ENCODE peak calls at places on chromosomes 3 and 15, in eight cellular contexts. X is stimulated activated naive B cell treated with anti-CD40 and anti-IgM and Interleukin-4, amounts not matched to agents 10 μg/mL and 1 μg/mL and 100 μg/mL, for 72 hours; Q is RWPE1; M is activated CD4-positive, alpha-beta T cell treated with anti-CD3 and anti-CD28 coated beads, Interleukin-2, amount 50 U/mL, for 1 hour; Y is neural crest cell; P is T-helper 1 cell; D is NCI-H1105; O is T-helper 2 cell. N is an unnamed sample.

GRCh38 chr3:117059054-117059989 is 349.7 kb downstream of the TUSC7 start:
- DNase-seq in X (no peak), Q (no peak), M (no peak), Y (no peak), P (no peak), D (peak), O (no peak), N (no peak)

GRCh38 chr15:28107111-28107893 is 8.2 kb upstream of the OCA2 start:
- DNase-seq in X (no peak), Q (no peak), M (no peak), Y (no peak), P (no peak), D (no peak), O (peak), N (no peak)

GRCh38 chr3:98962189-98962930 is 60.9 kb upstream of the DCBLD2 start:
- DNase-seq in X (no peak), Q (peak), M (no peak), Y (no peak), P (no peak), D (no peak), O (no peak), N (no peak)

GRCh38 chr15:57114070-57114469 is 195.6 kb downstream of the TCF12 start:
- DNase-seq in X (no peak), Q (no peak), M (no peak), Y (no peak), P (no peak), D (peak), O (no peak), N (no peak)

GRCh38 chr3:107753494-107753893 is 230.7 kb downstream of the BBX start:
- DNase-seq in X (peak), Q (peak), M (no peak), Y (peak), P (no peak), D (peak), O (peak), N (no peak)

GRCh38 chr3:179991104-179991503 is 45.6 kb downstream of the PEX5L start:
- DNase-seq in X (no peak), Q (no peak), M (no peak), Y (no peak), P (no peak), D (no peak), O (no peak), N (no peak)

GRCh38 chr3:71444861-71445259 is 138.7 kb downstream of the FOXP1 start:
- DNase-seq in X (no peak), Q (no peak), M (no peak), Y (no peak), P (no peak), D (no peak), O (peak), N (no peak)

GRCh38 chr15:92808611-92809063 is 91.5 kb upstream of the CHD2 start:
- DNase-seq in X (no peak), Q (no peak), M (no peak), Y (no peak), P (peak), D (no peak), O (no peak), N (no peak)

GRCh38 chr15:68789921-68790575 is 30.6 kb downstream of the ANP32A start:
- DNase-seq in X (no peak), Q (no peak), M (no peak), Y (no peak), P (no peak), D (no peak), O (no peak), N (no peak)

GRCh38 chr3:188900421-188900941 is 271.3 kb upstream of the TPRG1 start:
- DNase-seq in X (no peak), Q (peak), M (no peak), Y (no peak), P (no peak), D (no peak), O (no peak), N (no peak)

GRCh38 chr3:48851407-48851806 is 3.7 kb upstream of the PRKAR2A start:
- DNase-seq in X (no peak), Q (no peak), M (no peak), Y (peak), P (no peak), D (peak), O (no peak), N (no peak)

GRCh38 chr15:33357845-33358244 is 47.1 kb downstream of the RYR3 start:
- DNase-seq in X (no peak), Q (no peak), M (no peak), Y (no peak), P (no peak), D (no peak), O (no peak), N (no peak)

GRCh38 chr3:73419179-73419803 is 205.4 kb downstream of the PDZRN3 start:
- DNase-seq in X (no peak), Q (no peak), M (no peak), Y (no peak), P (no peak), D (no peak), O (no peak), N (no peak)

GRCh38 chr15:29101491-29101890 is 168.1 kb downstream of the NSMCE3 start:
- DNase-seq in X (no peak), Q (no peak), M (no peak), Y (no peak), P (no peak), D (no peak), O (no peak), N (no peak)

GRCh38 chr3:123636431-123636841 is 51.6 kb upstream of the HACD2 start:
- DNase-seq in X (no peak), Q (no peak), M (no peak), Y (peak), P (no peak), D (peak), O (no peak), N (no peak)

GRCh38 chr3:59451041-59451763 is 401.4 kb upstream of the CFAP20DC start:
- DNase-seq in X (peak), Q (peak), M (peak), Y (no peak), P (peak), D (no peak), O (peak), N (peak)

GRCh38 chr15:72050700-72051099 is 67.2 kb downstream of the MYO9A start:
- DNase-seq in X (no peak), Q (no peak), M (no peak), Y (no peak), P (no peak), D (no peak), O (no peak), N (no peak)

GRCh38 chr3:108538083-108538482 is 27.7 kb upstream of the MYH15 start:
- DNase-seq in X (no peak), Q (no peak), M (no peak), Y (no peak), P (no peak), D (no peak), O (no peak), N (no peak)

GRCh38 chr3:77323616-77324015 is 283.7 kb downstream of the ROBO2 start:
- DNase-seq in X (no peak), Q (no peak), M (no peak), Y (no peak), P (no peak), D (no peak), O (no peak), N (no peak)

GRCh38 chr3:122678496-122678895 is 2.1 kb upstream of the PARP14 start:
- DNase-seq in X (no peak), Q (no peak), M (no peak), Y (no peak), P (no peak), D (no peak), O (no peak), N (no peak)

GRCh38 chr15:78082106-78082742 is 4.7 kb upstream of the TBC1D2B start:
- DNase-seq in X (peak), Q (no peak), M (no peak), Y (no peak), P (no peak), D (no peak), O (no peak), N (no peak)

GRCh38 chr15:59532770-59533379 is 78.7 kb upstream of the GCNT3 start:
- DNase-seq in X (peak), Q (peak), M (no peak), Y (peak), P (no peak), D (peak), O (peak), N (no peak)

GRCh38 chr3:159852256-159852655 is 136.4 kb upstream of the IL12A start:
- DNase-seq in X (no peak), Q (no peak), M (no peak), Y (no peak), P (no peak), D (no peak), O (no peak), N (no peak)

GRCh38 chr3:101261506-101261905 is 58.9 kb downstream of the IMPG2 start:
- DNase-seq in X (no peak), Q (no peak), M (no peak), Y (no peak), P (no peak), D (no peak), O (no peak), N (no peak)

GRCh38 chr15:61946778-61947177 is 113.5 kb downstream of the VPS13C start:
- DNase-seq in X (no peak), Q (peak), M (no peak), Y (no peak), P (no peak), D (no peak), O (no peak), N (no peak)

GRCh38 chr3:86958534-86958933 is 32.4 kb downstream of the VGLL3 start:
- DNase-seq in X (no peak), Q (no peak), M (no peak), Y (no peak), P (no peak), D (no peak), O (no peak), N (no peak)

GRCh38 chr3:71395927-71396695 is 187.4 kb downstream of the FOXP1 start:
- DNase-seq in X (no peak), Q (no peak), M (no peak), Y (no peak), P (no peak), D (no peak), O (no peak), N (no peak)

GRCh38 chr3:166123576-166123975 is 286.4 kb upstream of the BCHE start:
- DNase-seq in X (no peak), Q (peak), M (no peak), Y (no peak), P (no peak), D (no peak), O (no peak), N (no peak)

GRCh38 chr15:49706805-49707204 is 86.0 kb downstream of the DTWD1 start:
- DNase-seq in X (no peak), Q (no peak), M (no peak), Y (no peak), P (no peak), D (no peak), O (no peak), N (no peak)

GRCh38 chr3:39810647-39811161 is 1.3 kb downstream of the MYRIP start:
- DNase-seq in X (no peak), Q (no peak), M (no peak), Y (no peak), P (no peak), D (no peak), O (no peak), N (no peak)

GRCh38 chr15:71116942-71117341 is 1.7 kb downstream of the THSD4 start:
- DNase-seq in X (no peak), Q (peak), M (no peak), Y (no peak), P (no peak), D (no peak), O (no peak), N (no peak)

GRCh38 chr3:131402391-131403039 is 20.9 kb downstream of the NUDT16 start:
- DNase-seq in X (no peak), Q (peak), M (no peak), Y (no peak), P (no peak), D (no peak), O (no peak), N (no peak)

GRCh38 chr3:189458536-189458935 is 172.7 kb upstream of the TP63 start:
- DNase-seq in X (no peak), Q (peak), M (no peak), Y (no peak), P (no peak), D (peak), O (no peak), N (no peak)

GRCh38 chr3:132624790-132625189 is 27.7 kb downstream of the ACKR4 start:
- DNase-seq in X (no peak), Q (no peak), M (no peak), Y (no peak), P (no peak), D (no peak), O (no peak), N (no peak)

GRCh38 chr3:65953881-65954733 is 84.6 kb downstream of the MAGI1 start:
- DNase-seq in X (no peak), Q (no peak), M (no peak), Y (no peak), P (no peak), D (no peak), O (no peak), N (no peak)

GRCh38 chr15:74036271-74037170 is 42.0 kb downstream of the PML start:
- DNase-seq in X (no peak), Q (peak), M (no peak), Y (peak), P (no peak), D (no peak), O (no peak), N (no peak)

GRCh38 chr3:144643778-144644191 is 672.2 kb downstream of the DIPK2A start:
- DNase-seq in X (no peak), Q (no peak), M (no peak), Y (no peak), P (no peak), D (no peak), O (no peak), N (no peak)

GRCh38 chr15:41809121-41809520 is 18.8 kb upstream of the JMJD7 start:
- DNase-seq in X (no peak), Q (no peak), M (no peak), Y (no peak), P (no peak), D (no peak), O (no peak), N (no peak)

GRCh38 chr3:18389108-18389733 is 35.9 kb downstream of the SATB1 start:
- DNase-seq in X (no peak), Q (peak), M (peak), Y (peak), P (peak), D (peak), O (peak), N (no peak)

GRCh38 chr15:72916939-72917338 is 133.4 kb upstream of the ADPGK start:
- DNase-seq in X (no peak), Q (peak), M (no peak), Y (no peak), P (no peak), D (peak), O (no peak), N (no peak)

N was measured in CD8-positive, alpha-beta memory T cell.